ENCODE peak calls at places on chromosome 11, in four cellular contexts. U, O, C and A are unnamed samples.

GRCh38 chr11:43555811-43556210 is 124.7 kb upstream of the HSD17B12 start:
- DNase-seq in C (no peak), O (no peak), U (no peak), A (no peak)

GRCh38 chr11:123434262-123434661 is 4.2 kb downstream of the GRAMD1B start:
- DNase-seq in U (no peak), O (no peak), C (peak), A (no peak)

GRCh38 chr11:93099811-93100210 is 98.0 kb downstream of the SLC36A4 start:
- DNase-seq in O (no peak), U (no peak), C (no peak), A (no peak)

GRCh38 chr11:120773501-120774031 is 250.3 kb upstream of the TBCEL start:
- DNase-seq in U (peak), O (no peak), C (peak), A (no peak)

GRCh38 chr11:104928831-104929230 is 30.6 kb upstream of the CASP12 start:
- DNase-seq in U (no peak), O (no peak), C (no peak), A (no peak)

GRCh38 chr11:24903555-24903954 is 406.7 kb downstream of the LUZP2 start:
- DNase-seq in O (no peak), C (no peak), U (no peak), A (no peak)

GRCh38 chr11:25992254-25992653 is 339.7 kb upstream of the ANO3 start:
- DNase-seq in O (no peak), U (no peak), C (no peak), A (no peak)

GRCh38 chr11:134561348-134561720 is 149.3 kb upstream of the B3GAT1 start:
- DNase-seq in U (no peak), O (no peak), C (no peak), A (no peak)

GRCh38 chr11:8832571-8833260 is 78.3 kb upstream of the AKIP1 start:
- DNase-seq in U (peak), C (no peak), O (no peak), A (no peak)

GRCh38 chr11:17353228-17354021 is 1.8 kb downstream of the NCR3LG1 start:
- DNase-seq in C (peak), O (peak), U (peak), A (peak)

GRCh38 chr11:23217072-23217471 is 356.8 kb upstream of the CCDC179 start:
- DNase-seq in O (no peak), U (no peak), C (no peak), A (no peak)

GRCh38 chr11:22522225-22522624 is 103.4 kb downstream of the FANCF start:
- DNase-seq in O (no peak), C (no peak), U (no peak), A (no peak)

GRCh38 chr11:64581057-64581523 is 9.9 kb upstream of the SLC22A12 start:
- DNase-seq in O (no peak), U (no peak), C (no peak), A (no peak)

GRCh38 chr11:131246589-131247164 is 123.7 kb upstream of the NTM start:
- DNase-seq in U (no peak), O (no peak), C (peak), A (no peak)

GRCh38 chr11:35619754-35620640 is 1.7 kb downstream of the FJX1 start:
- DNase-seq in O (no peak), U (no peak), C (peak), A (no peak)

GRCh38 chr11:119367661-119368120 is 13.8 kb downstream of the USP2 start:
- DNase-seq in U (no peak), O (no peak), C (no peak), A (no peak)

GRCh38 chr11:17807034-17807433 is 72.5 kb downstream of the KCNC1 start:
- DNase-seq in C (no peak), U (no peak), O (no peak), A (no peak)

GRCh38 chr11:108115495-108116140 is 5.7 kb upstream of the ACAT1 start:
- DNase-seq in O (no peak), U (no peak), C (no peak), A (no peak)
- TF ChIP-seq POLR2AphosphoS5 in O (no peak), U (no peak), C (no peak), A (no peak)

DNA sequence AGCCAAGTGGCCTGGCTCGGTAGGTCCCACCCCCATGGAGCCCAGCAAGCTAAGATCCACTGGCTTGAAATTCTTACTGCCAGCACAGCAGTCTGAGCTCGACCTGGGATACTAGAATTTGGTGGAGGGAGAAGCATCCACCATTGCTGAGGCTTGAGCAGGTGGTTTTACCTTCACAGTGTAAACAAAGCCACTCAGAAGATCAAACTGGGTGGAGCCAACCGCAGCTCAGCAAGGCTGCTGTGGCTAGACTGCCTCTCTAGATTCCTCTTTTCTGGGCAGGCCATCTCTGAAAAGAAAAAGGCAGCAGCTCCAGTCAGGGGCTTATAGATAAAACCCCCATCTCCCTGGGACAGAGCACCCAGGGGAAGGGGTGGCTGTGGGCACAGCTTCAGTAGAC is 22.3 kb upstream of the OR5B21 start:
- DNase-seq in C (no peak), U (no peak), O (no peak), A (no peak)
- TF ChIP-seq SPI1 in C (no peak), U (no peak), O (no peak), A (no peak)

DNA sequence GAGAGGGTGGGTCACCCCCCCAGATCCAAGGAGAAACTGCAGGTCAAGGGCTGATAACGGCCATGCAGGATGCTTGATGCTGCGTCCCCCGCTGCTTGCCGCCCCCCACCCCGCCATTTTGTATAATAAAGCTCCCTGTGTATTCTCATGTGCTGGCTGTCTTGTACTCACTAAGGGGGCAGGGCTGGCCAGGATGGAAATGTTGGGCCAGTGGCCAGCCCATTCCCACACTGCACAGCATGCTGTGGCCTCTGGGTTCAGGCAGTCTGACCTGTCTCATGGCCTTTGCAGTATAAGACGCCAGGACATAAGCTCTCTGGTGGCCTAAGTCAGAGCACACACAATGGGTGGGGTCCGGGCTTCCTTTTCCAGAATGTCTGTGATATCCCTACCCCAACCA is 421 bp upstream of the PRR33 start:
- DNase-seq in C (no peak), U (no peak), O (no peak), A (no peak)
- TF ChIP-seq POLR2AphosphoS5 in C (no peak), U (no peak), O (no peak), A (no peak)

DNA sequence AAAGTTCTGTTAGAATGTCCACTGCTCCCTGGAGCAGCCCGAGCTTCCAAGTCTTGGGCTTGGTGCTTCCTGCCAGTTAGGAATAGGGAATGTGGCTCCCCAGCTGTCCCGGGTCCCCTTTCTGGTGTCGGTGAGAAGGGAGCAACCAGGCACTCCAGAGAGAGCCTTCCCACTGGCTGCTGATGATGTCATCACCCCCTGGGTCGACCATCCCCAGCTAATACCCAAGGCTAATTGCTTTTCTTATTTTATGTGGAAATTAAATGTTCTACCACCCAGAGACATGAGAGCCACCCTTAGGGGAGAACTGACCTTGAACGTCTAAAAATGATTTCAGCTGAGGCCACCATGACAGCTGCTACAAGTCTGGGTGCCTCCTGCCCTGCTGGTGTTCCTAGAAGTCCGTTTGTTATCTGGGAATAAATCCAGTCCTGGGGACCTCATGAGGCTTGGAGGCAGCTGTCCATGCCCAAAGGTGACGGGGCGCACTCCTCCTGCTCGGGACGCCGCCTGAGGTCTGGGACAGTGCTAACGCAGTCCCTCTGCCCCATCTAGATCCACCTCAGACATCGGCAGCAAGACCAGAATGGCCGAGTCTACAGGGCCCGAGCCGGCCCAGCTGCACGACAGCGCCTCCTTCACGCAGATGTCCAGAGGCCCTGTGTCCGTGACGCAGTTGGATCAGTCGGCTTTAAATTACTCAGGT is 42.3 kb downstream of the C11orf91 start:
- DNase-seq in O (no peak), C (no peak), U (no peak), A (no peak)
- TF ChIP-seq SPI1 in O (no peak), C (no peak), U (no peak), A (no peak)

GRCh38 chr11:59705281-59705680 is 8.4 kb downstream of the OR10V1 start:
- DNase-seq in O (no peak), C (no peak), U (no peak), A (no peak)

GRCh38 chr11:59708537-59708936 is 5.1 kb downstream of the OR10V1 start:
- DNase-seq in C (no peak), U (no peak), O (no peak), A (no peak)

GRCh38 chr11:59707371-59707770 is 6.3 kb downstream of the OR10V1 start:
- DNase-seq in U (no peak), C (no peak), O (no peak), A (no peak)

GRCh38 chr11:59710136-59710847 is 3.4 kb downstream of the OR10V1 start:
- DNase-seq in C (peak), U (no peak), O (no peak), A (no peak)

GRCh38 chr11:59706518-59707285 is 6.9 kb downstream of the OR10V1 start:
- DNase-seq in C (peak), U (no peak), O (no peak), A (no peak)
- TF ChIP-seq POLR2AphosphoS5 in C (peak), U (no peak), O (no peak), A (no peak)

DNA sequence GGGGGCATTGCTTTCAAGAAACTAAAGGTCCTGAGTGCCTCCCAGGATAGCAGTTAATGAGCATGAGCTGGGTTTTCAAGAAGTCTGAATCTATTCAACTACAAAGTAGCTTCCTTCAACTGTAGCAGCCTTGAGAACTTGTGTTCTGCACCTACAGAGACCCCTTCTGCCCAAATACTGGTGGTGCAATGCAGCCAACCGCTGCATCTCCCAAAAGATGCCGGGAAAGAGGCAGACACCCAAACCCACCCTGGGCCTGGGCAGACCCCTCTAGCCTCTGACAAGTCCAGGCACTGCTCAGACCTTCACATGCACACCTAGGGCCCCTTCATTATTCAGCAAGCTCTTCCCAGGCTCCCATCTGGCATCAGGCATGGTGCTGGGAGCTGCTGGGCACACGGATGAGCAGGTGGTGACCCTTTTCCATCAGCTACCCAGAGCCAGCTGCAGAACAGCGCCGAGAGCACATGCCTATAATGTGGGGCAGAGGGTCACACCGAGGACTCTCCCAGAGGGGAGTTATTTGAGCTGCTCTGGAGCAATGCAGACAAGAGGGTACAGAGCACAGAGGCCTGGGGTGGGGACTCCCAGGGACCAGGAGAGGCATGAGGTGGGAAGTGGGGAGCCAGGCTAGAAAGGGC is 44.9 kb upstream of the ETS1 start:
- DNase-seq in U (no peak), C (no peak), O (no peak), A (no peak)
- TF ChIP-seq SPI1 in U (no peak), C (no peak), O (no peak), A (no peak)